ENCODE peak calls at places on chromosomes 5 and 9, in four cellular contexts. F is skeletal muscle cell, B is spleen, Q is HT1080. R is an unnamed sample.
A peak's percentile ranks its signal among the peaks of the same experiment; 100 is the strongest.

GRCh38 chr5:9347541-9348295 is 198.2 kb downstream of the SEMA5A start:
- DNase-seq in Q (no peak), B (no peak), F (no peak), R (no peak)

GRCh38 chr9:99845063-99845462 is 23.4 kb downstream of the NR4A3 start:
- DNase-seq in Q (no peak), B (no peak), F (no peak), R (no peak)

GRCh38 chr5:56128166-56128565 is 105.0 kb downstream of the ANKRD55 start:
- DNase-seq in F (no peak), Q (no peak), B (no peak), R (no peak)

GRCh38 chr5:231661-232060 is 13.5 kb downstream of the SDHA start:
- DNase-seq in Q (no peak), F (no peak), B (no peak), R (no peak)

GRCh38 chr9:134759001-134759607 is 117.5 kb downstream of the COL5A1 start:
- DNase-seq in Q (no peak), F (no peak), B (no peak), R (no peak)

GRCh38 chr9:2655411-2655901 is 33.9 kb downstream of the VLDLR start:
- DNase-seq in Q (peak; percentile 97), B (no peak), F (peak; percentile 86), R (no peak)

GRCh38 chr5:42854795-42855194 is 43.1 kb upstream of the SELENOP start:
- DNase-seq in F (no peak), Q (no peak), B (no peak), R (no peak)

GRCh38 chr5:131536211-131536826 is 98.7 kb downstream of the RAPGEF6 start:
- DNase-seq in B (no peak), F (peak; percentile 25), Q (peak; percentile 21), R (no peak)

GRCh38 chr5:65903581-65903980 is 22.8 kb upstream of the ERBIN start:
- DNase-seq in B (no peak), F (no peak), Q (no peak), R (no peak)

GRCh38 chr5:95262933-95263660 is 21.8 kb downstream of the MCTP1 start:
- DNase-seq in Q (no peak), B (no peak), F (no peak), R (no peak)

GRCh38 chr5:138748630-138749081 is 4.6 kb upstream of the CTNNA1 start:
- DNase-seq in Q (peak; percentile 45), B (peak; percentile 24), F (peak; percentile 64), R (no peak)

GRCh38 chr9:78994476-78994875 is 577.3 kb upstream of the TLE4 start:
- DNase-seq in F (no peak), B (no peak), Q (no peak), R (no peak)

GRCh38 chr9:121350993-121351561 is 19.0 kb downstream of the STOM start:
- DNase-seq in B (no peak), Q (peak; percentile 80), F (peak; percentile 80), R (peak; percentile 58)

GRCh38 chr5:104540448-104540847 is 977.9 kb upstream of the NUDT12 start:
- DNase-seq in Q (peak; percentile 62), F (peak; percentile 65), B (no peak), R (no peak)

GRCh38 chr5:142726188-142726731 is 40.4 kb upstream of the FGF1 start:
- DNase-seq in Q (peak; percentile 53), B (no peak), F (peak; percentile 84), R (no peak)

GRCh38 chr9:17735859-17736258 is 157.0 kb downstream of the SH3GL2 start:
- DNase-seq in F (no peak), Q (no peak), B (no peak), R (peak; percentile 68)

GRCh38 chr9:108634164-108634563 is 221.6 kb downstream of the ACTL7B start:
- DNase-seq in F (no peak), Q (peak; percentile 47), B (no peak), R (peak; percentile 45)

GRCh38 chr5:76145945-76146344 is 62.8 kb downstream of the SV2C start:
- DNase-seq in Q (no peak), F (no peak), B (no peak), R (peak; percentile 57)

GRCh38 chr5:126471875-126472537 is 48.8 kb downstream of the GRAMD2B start:
- DNase-seq in B (no peak), Q (peak; percentile 71), F (peak; percentile 66), R (no peak)

GRCh38 chr9:88814521-88815101 is 176.7 kb upstream of the S1PR3 start:
- DNase-seq in B (no peak), Q (no peak), F (peak; percentile 82), R (no peak)

GRCh38 chr9:72615931-72616330 is 94.5 kb downstream of the TMC1 start:
- DNase-seq in B (no peak), Q (peak; percentile 33), F (no peak), R (no peak)

GRCh38 chr9:133589454-133590227 is 19.5 kb downstream of the FAM163B start:
- DNase-seq in F (no peak), Q (no peak), B (no peak), R (no peak)

GRCh38 chr9:36772449-36773370 is 200.0 kb downstream of the MELK start:
- DNase-seq in Q (no peak), B (no peak), F (peak; percentile 2), R (peak; percentile 50)

GRCh38 chr5:78677777-78678668 is 29.5 kb upstream of the LHFPL2 start:
- DNase-seq in Q (peak; percentile 77), B (no peak), F (peak; percentile 96), R (no peak)

GRCh38 chr9:18849186-18849724 is 183.8 kb downstream of the SAXO1 start:
- DNase-seq in Q (no peak), B (no peak), F (no peak), R (no peak)

R was measured in WERI-Rb-1.